ENCODE peak calls at places on chromosomes 13 and 19, in five cellular contexts. D, W, M, I and Q are unnamed samples.

GRCh38 chr19:47778954-47779351 is 450 bp downstream of the SELENOW start:
- DNase-seq in D (no peak), W (no peak), M (no peak), I (no peak), Q (no peak)

GRCh38 chr19:31139871-31140505 is 209.2 kb downstream of the TSHZ3 start:
- DNase-seq in D (no peak), W (no peak), M (no peak), I (no peak), Q (no peak)

GRCh38 chr19:45547965-45548609 is 36.5 kb downstream of the OPA3 start:
- DNase-seq in D (no peak), W (no peak), M (no peak), I (no peak), Q (no peak)

GRCh38 chr19:35715981-35716734 is 1.6 kb upstream of the KMT2B start:
- DNase-seq in D (no peak), W (no peak), M (peak; percentile 41), I (peak; percentile 87), Q (no peak)

GRCh38 chr13:26132756-26133155 is 80.9 kb upstream of the SHISA2 start:
- DNase-seq in D (no peak), W (no peak), M (peak; percentile 46), I (no peak), Q (no peak)

GRCh38 chr13:69319659-69320058 is 788.0 kb upstream of the ATXN8OS start:
- DNase-seq in D (no peak), W (no peak), M (no peak), I (no peak), Q (no peak)

GRCh38 chr13:49322702-49323101 is 75.0 kb downstream of the CDADC1 start:
- DNase-seq in D (no peak), W (no peak), M (no peak), I (no peak), Q (no peak)

GRCh38 chr13:31008400-31009115 is 76.1 kb downstream of the TEX26 start:
- DNase-seq in D (no peak), W (no peak), M (no peak), I (peak; percentile 17), Q (no peak)

GRCh38 chr19:1066251-1066747 is 668 bp upstream of the ARHGAP45 start:
- DNase-seq in D (no peak), W (no peak), M (peak; percentile 62), I (peak; percentile 59), Q (no peak)

GRCh38 chr19:35612559-35613321 is at the start of gene HAUS5:
- DNase-seq in D (peak; percentile 94), W (peak; percentile 70), M (peak; percentile 94), I (peak; percentile 99), Q (peak; percentile 98)

GRCh38 chr19:2255982-2256685 is at the start of gene JSRP1:
- DNase-seq in D (no peak), W (no peak), M (peak; percentile 56), I (no peak), Q (no peak)

GRCh38 chr19:15374796-15375440 is 4.7 kb downstream of the AKAP8 start:
- DNase-seq in D (no peak), W (no peak), M (no peak), I (no peak), Q (no peak)

GRCh38 chr13:112721198-112722104 is 31.6 kb downstream of the ATP11A start:
- DNase-seq in D (no peak), W (no peak), M (no peak), I (no peak), Q (no peak)

GRCh38 chr13:45335397-45336024 is 5.5 kb downstream of the TPT1 start:
- DNase-seq in D (no peak), W (no peak), M (no peak), I (no peak), Q (no peak)

GRCh38 chr19:48678201-48678600 is 5.4 kb upstream of the NTN5 start:
- DNase-seq in D (no peak), W (no peak), M (no peak), I (no peak), Q (no peak)

GRCh38 chr19:17532116-17532515 is 20.7 kb downstream of the PGLS start:
- DNase-seq in D (no peak), W (no peak), M (no peak), I (no peak), Q (no peak)

GRCh38 chr19:27770095-27770494 is 1442.9 kb downstream of the UQCRFS1 start:
- DNase-seq in D (no peak), W (no peak), M (peak; percentile 40), I (no peak), Q (no peak)

GRCh38 chr19:6421075-6422014 is 3.3 kb downstream of the KHSRP start:
- DNase-seq in D (no peak), W (no peak), M (no peak), I (no peak), Q (no peak)

GRCh38 chr13:31394491-31394890 is 194.7 kb downstream of the B3GLCT start:
- DNase-seq in D (no peak), W (no peak), M (no peak), I (no peak), Q (no peak)

GRCh38 chr13:27396252-27396846 is 28.1 kb upstream of the GTF3A start:
- DNase-seq in D (no peak), W (no peak), M (no peak), I (no peak), Q (no peak)

GRCh38 chr19:42683917-42684513 is 56.3 kb downstream of the PSG3 start:
- DNase-seq in D (no peak), W (no peak), M (peak; percentile 61), I (peak; percentile 46), Q (no peak)

GRCh38 chr19:5495792-5496191 is 40.6 kb downstream of the ZNRF4 start:
- DNase-seq in D (no peak), W (no peak), M (no peak), I (no peak), Q (no peak)

GRCh38 chr13:43614063-43614462 is 172.7 kb downstream of the ENOX1 start:
- DNase-seq in D (no peak), W (no peak), M (no peak), I (no peak), Q (no peak)
- TF ChIP-seq POLR2AphosphoS5 in D (no peak), W (no peak), M (no peak), I (no peak), Q (no peak)

GRCh38 chr13:43389573-43389972 is 366.2 kb downstream of the DNAJC15 start:
- DNase-seq in D (no peak), W (no peak), M (no peak), I (no peak), Q (no peak)
- TF ChIP-seq POLR2AphosphoS5 in D (no peak), W (no peak), M (no peak), I (no peak), Q (no peak)

DNA sequence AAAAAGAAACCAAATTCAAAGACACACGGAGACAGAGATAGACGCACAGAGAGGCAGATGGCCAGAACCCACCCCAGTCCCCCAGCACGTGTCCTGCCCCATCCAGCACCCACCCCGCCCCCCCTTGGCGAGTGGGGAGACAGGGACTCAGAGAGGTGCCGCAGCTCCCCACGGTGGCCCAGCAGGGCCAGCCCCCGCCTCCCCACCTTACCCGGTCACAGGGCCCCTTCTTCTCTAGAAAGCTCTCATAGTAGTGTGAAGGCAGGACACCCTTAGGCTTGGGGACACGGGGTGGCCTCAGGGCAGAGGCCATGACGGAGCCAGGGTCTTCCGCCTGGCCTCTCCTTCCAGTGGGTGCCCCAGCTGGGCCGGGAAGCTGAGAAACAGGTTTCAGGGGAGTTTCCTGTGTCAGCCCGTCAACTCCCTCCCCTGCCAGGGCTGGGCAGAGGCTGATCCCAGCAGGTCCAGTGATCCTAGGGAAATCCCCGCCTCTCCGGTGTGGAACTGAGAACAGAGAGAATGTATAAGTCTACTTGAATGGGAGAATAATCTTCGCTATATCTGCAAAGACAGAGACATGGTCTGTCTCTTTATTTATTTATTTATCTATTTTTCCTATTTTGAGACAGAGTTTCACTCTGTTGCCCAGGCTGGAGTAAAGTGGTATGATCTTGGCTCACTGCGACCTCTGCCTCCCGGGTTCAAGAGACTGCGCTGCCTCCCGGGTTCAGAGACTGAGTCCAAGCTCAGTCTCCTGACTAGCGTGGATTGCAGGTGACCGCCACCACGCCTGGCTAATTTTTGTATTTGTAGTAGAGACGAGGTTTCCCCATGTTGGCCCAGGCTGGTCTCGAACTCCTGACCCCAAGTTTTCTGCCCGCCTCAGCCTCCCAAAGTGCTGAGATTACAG is at the start of gene STAP2:
- DNase-seq in D (no peak), W (no peak), M (peak; percentile 80), I (peak; percentile 66), Q (no peak)
- TF ChIP-seq POLR2AphosphoS5 in D (no peak), W (no peak), M (no peak), I (no peak), Q (no peak)

DNA sequence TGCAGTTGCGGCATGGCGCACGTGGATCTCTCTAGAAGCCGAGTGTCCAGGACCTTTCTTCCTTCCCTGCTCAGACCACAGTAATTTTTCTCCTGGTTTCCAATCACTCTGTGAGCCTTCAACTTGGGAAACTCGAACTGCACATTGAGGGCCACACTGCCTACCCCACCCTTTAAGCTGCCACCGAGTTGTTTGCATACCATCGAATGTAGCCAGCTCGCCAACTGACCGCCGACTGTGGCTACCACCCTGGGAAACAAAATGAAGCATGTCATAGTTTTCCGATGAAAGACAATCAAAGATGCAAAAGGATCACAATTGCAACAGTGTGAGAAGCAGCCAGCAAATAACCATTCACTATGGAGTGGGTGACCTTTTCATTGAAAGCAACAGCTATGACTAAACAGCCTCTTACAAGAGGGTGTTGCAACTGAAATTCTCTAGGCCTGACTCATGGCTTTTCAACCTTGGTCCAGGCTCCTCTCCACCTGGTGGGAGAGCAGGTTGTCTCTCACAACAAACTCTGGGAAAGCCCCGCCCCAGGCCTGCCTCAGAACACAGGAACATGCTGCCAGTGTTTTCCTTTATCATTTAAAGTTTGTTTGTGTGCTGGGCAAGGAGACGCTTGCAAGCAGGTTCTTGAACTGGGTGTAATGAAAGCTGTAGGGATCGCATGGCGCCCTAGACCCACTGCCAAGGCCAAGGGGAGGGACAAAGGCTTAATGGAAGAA is 141.7 kb upstream of the SERP2 start:
- DNase-seq in D (no peak), W (no peak), M (peak; percentile 77), I (peak; percentile 62), Q (no peak)
- TF ChIP-seq POLR2AphosphoS5 in D (no peak), W (no peak), M (no peak), I (no peak), Q (peak; percentile 82)

GRCh38 chr19:39070888-39071287 is 13.3 kb upstream of the ACP7 start:
- DNase-seq in D (no peak), W (no peak), M (no peak), I (no peak), Q (no peak)

GRCh38 chr19:39077323-39077722 is 6.8 kb upstream of the ACP7 start:
- DNase-seq in D (no peak), W (no peak), M (no peak), I (no peak), Q (no peak)

GRCh38 chr19:39078436-39079200 is 5.5 kb upstream of the ACP7 start:
- DNase-seq in D (no peak), W (no peak), M (no peak), I (no peak), Q (no peak)

GRCh38 chr19:39074942-39075341 is 9.2 kb upstream of the ACP7 start:
- DNase-seq in D (no peak), W (no peak), M (no peak), I (no peak), Q (no peak)

DNA sequence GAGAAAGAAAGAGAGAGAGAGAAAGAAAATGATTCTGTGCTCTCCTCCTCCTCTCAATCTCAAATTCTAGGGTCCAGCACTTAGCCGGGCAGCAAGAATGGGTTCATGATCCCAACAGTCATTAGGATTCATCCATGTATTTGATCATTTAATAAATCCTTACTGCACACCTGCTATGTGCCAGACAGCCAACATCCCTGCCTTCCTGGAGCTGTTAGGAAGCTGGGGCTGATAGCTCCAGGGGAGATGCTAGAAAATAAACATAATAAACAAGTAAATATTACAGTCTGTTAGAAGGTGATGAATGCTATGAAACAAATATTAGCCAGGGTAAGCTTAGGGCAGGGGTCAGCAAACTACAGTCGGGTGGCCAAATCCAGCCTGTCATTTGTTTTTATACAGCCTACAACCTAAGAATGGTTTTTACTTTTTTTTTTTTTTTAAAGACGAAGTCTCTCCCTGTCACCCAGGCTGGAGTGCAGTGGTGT is 9.9 kb upstream of the ACP7 start:
- DNase-seq in D (no peak), W (no peak), M (no peak), I (no peak), Q (no peak)
- TF ChIP-seq POLR2AphosphoS5 in D (no peak), W (no peak), M (no peak), I (no peak), Q (no peak)